ENCODE peak calls at places on chromosomes 13 and 19, in seven cellular contexts. N, G, K, F, Y, B and H are unnamed samples.

GRCh38 chr19:38831142-38831605 is 420 bp downstream of the ECH1 start:
- DNase-seq in N (no peak), G (peak), K (peak), F (no peak), Y (peak), B (peak), H (no peak)

GRCh38 chr13:74032325-74032724 is 101.9 kb downstream of the KLF12 start:
- DNase-seq in N (no peak), G (no peak), K (no peak), F (no peak), Y (no peak), B (no peak), H (no peak)

GRCh38 chr19:5086725-5087439 is 118.0 kb downstream of the KDM4B start:
- DNase-seq in N (no peak), G (peak), K (no peak), F (no peak), Y (no peak), B (no peak), H (no peak)

GRCh38 chr19:7418575-7418974 is 69.8 kb downstream of the ARHGEF18 start:
- DNase-seq in N (no peak), G (no peak), K (no peak), F (no peak), Y (no peak), B (no peak), H (no peak)

GRCh38 chr19:41868120-41868988 is 8.3 kb downstream of the RPS19 start:
- DNase-seq in N (no peak), G (no peak), K (no peak), F (no peak), Y (no peak), B (no peak), H (no peak)

GRCh38 chr19:51366050-51366998 is at the start of gene ETFB:
- DNase-seq in N (peak), G (peak), K (peak), F (peak), Y (peak), B (peak), H (peak)

GRCh38 chr13:63190742-63191141 is 1775.1 kb upstream of the PCDH20 start:
- DNase-seq in N (no peak), G (no peak), K (no peak), F (no peak), Y (no peak), B (no peak), H (no peak)

GRCh38 chr13:97119899-97120745 is 102.0 kb upstream of the MBNL2 start:
- DNase-seq in N (no peak), G (no peak), K (no peak), F (no peak), Y (no peak), B (no peak), H (no peak)

GRCh38 chr13:108961542-108962125 is 332.2 kb downstream of the MYO16 start:
- DNase-seq in N (peak), G (peak), K (peak), F (no peak), Y (no peak), B (no peak), H (peak)

GRCh38 chr19:15622991-15623390 is 8.0 kb downstream of the CYP4F8 start:
- DNase-seq in N (no peak), G (no peak), K (no peak), F (no peak), Y (no peak), B (no peak), H (no peak)

GRCh38 chr19:23516266-23516665 is 121.0 kb upstream of the ZNF91 start:
- DNase-seq in N (no peak), G (no peak), K (no peak), F (no peak), Y (no peak), B (no peak), H (no peak)

GRCh38 chr13:114166381-114167131 is 12.5 kb upstream of the CFAP97D2 start:
- DNase-seq in N (no peak), G (no peak), K (no peak), F (no peak), Y (no peak), B (peak), H (no peak)

GRCh38 chr13:80704369-80704768 is 363.4 kb upstream of the SPRY2 start:
- DNase-seq in N (no peak), G (no peak), K (no peak), F (no peak), Y (no peak), B (no peak), H (no peak)

GRCh38 chr13:42486711-42487198 is 87.2 kb upstream of the TNFSF11 start:
- DNase-seq in N (no peak), G (no peak), K (no peak), F (no peak), Y (no peak), B (no peak), H (no peak)

GRCh38 chr19:1912760-1913505 is 7.7 kb downstream of the ADAT3 start:
- DNase-seq in N (no peak), G (no peak), K (no peak), F (no peak), Y (no peak), B (no peak), H (no peak)

GRCh38 chr19:1917926-1918325 is 12.7 kb downstream of the ADAT3 start:
- DNase-seq in N (no peak), G (no peak), K (no peak), F (no peak), Y (no peak), B (no peak), H (no peak)

GRCh38 chr19:1911995-1912394 is 6.8 kb downstream of the ADAT3 start:
- DNase-seq in N (no peak), G (peak), K (no peak), F (no peak), Y (peak), B (no peak), H (no peak)

GRCh38 chr19:1913781-1914577 is 8.8 kb downstream of the ADAT3 start:
- DNase-seq in N (no peak), G (no peak), K (no peak), F (no peak), Y (no peak), B (peak), H (no peak)

GRCh38 chr19:1914826-1915341 is 9.7 kb downstream of the ADAT3 start:
- DNase-seq in N (no peak), G (no peak), K (no peak), F (no peak), Y (no peak), B (no peak), H (no peak)
- TF ChIP-seq POLR2AphosphoS5 in N (no peak), G (no peak), K (no peak), F (no peak), Y (no peak), B (no peak), H (no peak)

DNA sequence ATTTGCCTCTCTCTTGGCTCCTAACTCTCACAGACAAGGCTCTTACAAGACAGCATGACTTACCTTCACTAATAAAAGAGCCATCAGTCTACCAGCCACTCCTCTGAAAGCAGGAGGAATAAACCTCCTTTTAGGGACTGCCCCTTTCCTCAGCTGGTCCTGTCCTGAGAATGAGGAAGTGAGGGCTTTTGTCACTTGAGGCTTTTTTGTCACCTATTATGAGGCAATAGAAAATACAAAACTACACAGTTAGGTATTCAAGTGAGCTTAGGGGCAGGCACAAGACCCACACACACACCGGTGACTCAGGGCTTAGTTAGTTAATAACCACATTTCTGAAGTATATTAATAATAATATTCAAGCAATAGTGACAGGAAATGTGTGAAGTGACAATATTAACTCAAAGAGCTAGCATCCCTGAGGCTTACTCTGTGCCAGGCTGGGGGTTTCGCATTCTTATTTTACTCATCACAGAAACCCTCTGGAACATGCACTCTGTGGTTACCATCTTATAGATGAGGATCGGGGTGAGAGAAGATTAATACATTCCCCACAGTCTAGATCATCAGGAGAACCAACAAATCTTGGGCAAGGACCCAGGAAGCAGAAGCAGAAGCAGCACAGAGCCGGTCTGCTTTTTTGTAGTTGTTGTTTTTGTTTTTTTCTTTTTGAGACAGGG is 379.9 kb downstream of the LIG4 start:
- DNase-seq in N (no peak), G (no peak), K (peak), F (no peak), Y (no peak), B (no peak), H (no peak)
- TF ChIP-seq POLR2AphosphoS5 in N (no peak), G (no peak), K (no peak), F (no peak), Y (no peak), B (no peak), H (no peak)

GRCh38 chr13:44904982-44905381 is 84.3 kb downstream of the NUFIP1 start:
- DNase-seq in N (no peak), G (no peak), K (no peak), F (no peak), Y (peak), B (no peak), H (no peak)

GRCh38 chr13:44902793-44903192 is 86.5 kb downstream of the NUFIP1 start:
- DNase-seq in N (no peak), G (no peak), K (no peak), F (no peak), Y (no peak), B (no peak), H (no peak)

GRCh38 chr13:44906758-44907157 is 82.5 kb downstream of the NUFIP1 start:
- DNase-seq in N (no peak), G (no peak), K (no peak), F (no peak), Y (peak), B (no peak), H (no peak)

GRCh38 chr13:44906230-44906629 is 83.0 kb downstream of the NUFIP1 start:
- DNase-seq in N (no peak), G (no peak), K (no peak), F (no peak), Y (no peak), B (no peak), H (no peak)

GRCh38 chr13:44903596-44903995 is 85.7 kb downstream of the NUFIP1 start:
- DNase-seq in N (no peak), G (no peak), K (no peak), F (no peak), Y (peak), B (peak), H (no peak)
- TF ChIP-seq POLR2AphosphoS5 in N (no peak), G (no peak), K (no peak), F (no peak), Y (peak), B (peak), H (no peak)

DNA sequence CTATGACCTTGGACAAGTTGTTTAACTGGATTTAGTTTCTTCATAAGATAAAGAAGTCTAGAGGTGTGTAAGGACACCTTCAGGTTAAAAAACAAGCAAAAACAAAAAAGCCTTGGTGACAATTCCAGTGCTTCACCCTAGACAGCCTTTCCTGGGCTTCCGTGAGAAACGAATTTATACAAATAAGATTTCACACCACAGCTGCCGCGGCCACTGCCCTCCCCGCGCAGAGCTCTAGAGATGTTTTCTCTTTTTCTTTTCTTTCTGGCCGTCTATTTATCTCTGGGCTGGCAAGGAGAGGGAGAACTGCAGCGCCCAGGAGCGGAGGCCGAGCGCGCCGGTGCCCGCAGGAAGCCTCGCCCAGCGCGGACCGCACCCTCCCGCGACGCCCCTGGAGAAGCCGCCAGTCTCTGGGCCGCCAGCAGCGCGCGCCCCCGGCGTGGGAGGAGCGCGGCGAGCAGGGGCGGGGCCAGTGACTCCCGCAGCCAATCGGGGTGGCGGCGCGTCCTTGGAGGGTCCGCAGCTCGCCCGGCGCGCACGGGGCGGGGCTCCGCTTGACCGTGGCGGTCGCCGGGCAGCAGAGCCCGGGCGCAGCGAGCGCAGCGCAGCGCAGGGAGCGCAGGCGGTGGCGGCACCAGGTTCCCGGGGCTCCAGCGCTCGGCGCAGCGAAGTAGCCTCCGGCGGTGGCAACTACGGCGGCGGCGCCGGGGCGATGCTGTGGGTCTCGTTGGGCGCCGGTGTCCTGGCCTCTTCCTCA is 107.0 kb downstream of the RXFP2 start:
- DNase-seq in N (no peak), G (peak), K (peak), F (peak), Y (peak), B (peak), H (peak)
- TF ChIP-seq POLR2AphosphoS5 in N (no peak), G (peak), K (no peak), F (no peak), Y (peak), B (no peak), H (no peak)

DNA sequence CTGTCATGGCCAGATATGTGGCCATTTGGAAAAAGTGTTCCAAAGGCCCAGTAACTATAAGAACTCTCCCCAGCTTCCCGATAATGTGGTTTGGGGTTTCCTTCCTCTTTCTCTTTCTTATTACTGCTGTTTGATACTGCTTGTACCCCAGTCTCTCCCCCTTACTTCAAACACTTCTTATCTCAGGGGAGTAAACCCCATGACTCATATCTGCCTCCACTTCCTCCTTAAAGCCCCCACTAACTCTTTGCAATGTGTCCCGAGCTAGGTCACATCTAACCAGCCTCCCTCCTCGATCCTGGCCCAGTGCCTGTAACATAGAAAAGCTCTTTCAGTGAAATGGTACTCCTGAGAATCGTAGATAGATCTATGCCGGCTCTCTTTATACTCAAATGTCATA is 82.4 kb upstream of the STARD13 start:
- DNase-seq in N (no peak), G (no peak), K (peak), F (no peak), Y (peak), B (no peak), H (no peak)
- TF ChIP-seq POLR2AphosphoS5 in N (no peak), G (no peak), K (no peak), F (no peak), Y (no peak), B (no peak), H (no peak)